ENCODE peak calls at places on chromosomes 4 and X, in five cellular contexts. W is GM23338, Y is K562, G is upper lobe of left lung, P is Panc1. Q is an unnamed sample. For H3K4me1, the result is how much of the 10 kb centered on the place peaks cover.

GRCh38 chrX:71994601-71995000 is 84.0 kb downstream of the NHSL2 start:
- ATAC-seq in G (no peak), P (no peak), Y (no peak), W (no peak), Q (no peak)

GRCh38 chr4:156021298-156021697 is 67.6 kb upstream of the CTSO start:
- ATAC-seq in P (no peak), W (no peak), Y (no peak), G (no peak), Q (no peak)

GRCh38 chr4:78766650-78767049 is 9.5 kb upstream of the BMP2K start:
- ATAC-seq in P (no peak), Y (no peak), W (no peak), G (no peak), Q (no peak)

GRCh38 chr4:36651253-36651652 is 369.8 kb downstream of the DTHD1 start:
- ATAC-seq in G (no peak), Y (no peak), P (no peak), W (no peak), Q (no peak)

GRCh38 chr4:17265139-17265538 is 246.8 kb downstream of the QDPR start:
- ATAC-seq in Y (no peak), W (no peak), P (no peak), G (no peak), Q (no peak)

GRCh38 chrX:116239944-116240391 is 69.4 kb downstream of the AGTR2 start:
- ATAC-seq in Y (no peak), P (no peak), W (no peak), G (no peak), Q (no peak)

GRCh38 chr4:108512615-108513505 is 107.5 kb upstream of the RPL34 start:
- ATAC-seq in W (peak), Y (peak), P (no peak), G (peak), Q (no peak)

GRCh38 chr4:31518796-31519250 is 798.7 kb downstream of the PCDH7 start:
- ATAC-seq in Y (no peak), W (no peak), P (no peak), G (no peak), Q (no peak)

GRCh38 chr4:127771535-127772275 is 10.4 kb upstream of the HSPA4L start:
- ATAC-seq in Y (no peak), W (no peak), P (no peak), G (no peak), Q (no peak)

GRCh38 chr4:182808673-182809416 is 108.3 kb downstream of the DCTD start:
- ATAC-seq in P (no peak), W (no peak), Y (no peak), G (no peak), Q (no peak)

GRCh38 chr4:140924761-140925392 is 168.7 kb upstream of the TBC1D9 start:
- ATAC-seq in G (no peak), Y (no peak), P (no peak), W (peak), Q (no peak)

GRCh38 chrX:151384807-151385206 is 12.2 kb upstream of the VMA21 start:
- ATAC-seq in G (no peak), Y (no peak), W (peak), P (no peak), Q (no peak)

GRCh38 chr4:121771869-121772268 is 6.9 kb upstream of the SMIM43 start:
- ATAC-seq in W (no peak), Y (no peak), P (no peak), G (no peak), Q (no peak)

GRCh38 chr4:147480502-147480890 is 401 bp upstream of the EDNRA start:
- ATAC-seq in W (no peak), G (no peak), P (no peak), Y (no peak), Q (no peak)

GRCh38 chr4:89293299-89293698 is 14.3 kb downstream of the GPRIN3 start:
- ATAC-seq in P (no peak), G (no peak), Y (no peak), W (no peak), Q (no peak)

GRCh38 chr4:163923092-163923491 is 428.6 kb downstream of the TMA16 start:
- ATAC-seq in G (no peak), P (no peak), W (no peak), Y (no peak), Q (no peak)

GRCh38 chrX:16992902-16993301 is 46.4 kb downstream of the REPS2 start:
- ATAC-seq in P (no peak), Y (no peak), G (no peak), W (no peak), Q (no peak)

GRCh38 chr4:88091378-88091777 is 67.1 kb downstream of the ABCG2 start:
- ATAC-seq in P (no peak), G (no peak), Y (no peak), W (no peak), Q (no peak)

GRCh38 chrX:39204945-39205344 is 403.7 kb downstream of the MID1IP1 start:
- ATAC-seq in P (no peak), W (no peak), G (no peak), Y (no peak), Q (no peak)

GRCh38 chr4:83276299-83277040 is 8.1 kb downstream of the COQ2 start:
- ATAC-seq in G (no peak), W (no peak), Y (no peak), P (no peak), Q (no peak)

GRCh38 chrX:38142598-38142997 is 78.1 kb downstream of the SRPX start:
- ATAC-seq in G (no peak), W (no peak), P (no peak), Y (no peak), Q (peak)

GRCh38 chr4:1260418-1261106 is 11.6 kb upstream of the CTBP1 start:
- ATAC-seq in W (no peak), G (peak), Y (no peak), P (no peak), Q (no peak)

DNA sequence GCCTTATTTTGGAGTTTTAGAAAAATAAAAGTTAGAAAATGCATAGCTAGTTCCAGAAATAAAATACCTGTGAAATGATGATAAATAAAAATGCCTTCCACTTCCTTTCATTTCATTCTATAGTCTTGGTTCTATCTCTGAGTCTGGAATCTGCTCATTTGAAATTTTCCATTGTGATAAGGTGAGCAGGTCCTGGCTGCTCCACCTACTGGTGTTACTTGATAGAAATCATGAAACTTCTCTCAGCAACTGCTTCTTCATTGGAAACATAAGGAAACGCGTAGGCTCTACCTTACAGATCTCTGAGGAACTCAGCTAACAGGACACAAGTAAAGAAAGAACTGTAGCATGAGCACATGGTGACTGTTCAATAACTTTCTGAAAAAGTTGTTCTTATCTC is 141.8 kb downstream of the DCHS2 start:
- ATAC-seq in Y (peak), W (peak), P (no peak), G (no peak), Q (no peak)
- TF ChIP-seq POLR2AphosphoS5 in Y (no peak), W (no peak), P (no peak), G (no peak), Q (no peak)

GRCh38 chr4:94484818-94485217 is 33.1 kb downstream of the PDLIM5 start:
- ATAC-seq in G (no peak), W (no peak), Y (peak), P (no peak), Q (no peak)

GRCh38 chr4:94483895-94484294 is 32.2 kb downstream of the PDLIM5 start:
- ATAC-seq in P (no peak), W (no peak), G (no peak), Y (no peak), Q (no peak)

GRCh38 chr4:94479358-94480141 is 27.8 kb downstream of the PDLIM5 start:
- ATAC-seq in P (no peak), G (no peak), W (no peak), Y (peak), Q (no peak)

GRCh38 chr4:94475794-94476193 is 24.1 kb downstream of the PDLIM5 start:
- ATAC-seq in P (no peak), G (no peak), W (no peak), Y (no peak), Q (no peak)

GRCh38 chr4:94480362-94480951 is 28.7 kb downstream of the PDLIM5 start:
- ATAC-seq in W (peak), P (no peak), Y (peak), G (peak), Q (no peak)
- H3K4me1 ChIP-seq in W (under half), P (under half), Y (under half), G (under half), Q (under half)

DNA sequence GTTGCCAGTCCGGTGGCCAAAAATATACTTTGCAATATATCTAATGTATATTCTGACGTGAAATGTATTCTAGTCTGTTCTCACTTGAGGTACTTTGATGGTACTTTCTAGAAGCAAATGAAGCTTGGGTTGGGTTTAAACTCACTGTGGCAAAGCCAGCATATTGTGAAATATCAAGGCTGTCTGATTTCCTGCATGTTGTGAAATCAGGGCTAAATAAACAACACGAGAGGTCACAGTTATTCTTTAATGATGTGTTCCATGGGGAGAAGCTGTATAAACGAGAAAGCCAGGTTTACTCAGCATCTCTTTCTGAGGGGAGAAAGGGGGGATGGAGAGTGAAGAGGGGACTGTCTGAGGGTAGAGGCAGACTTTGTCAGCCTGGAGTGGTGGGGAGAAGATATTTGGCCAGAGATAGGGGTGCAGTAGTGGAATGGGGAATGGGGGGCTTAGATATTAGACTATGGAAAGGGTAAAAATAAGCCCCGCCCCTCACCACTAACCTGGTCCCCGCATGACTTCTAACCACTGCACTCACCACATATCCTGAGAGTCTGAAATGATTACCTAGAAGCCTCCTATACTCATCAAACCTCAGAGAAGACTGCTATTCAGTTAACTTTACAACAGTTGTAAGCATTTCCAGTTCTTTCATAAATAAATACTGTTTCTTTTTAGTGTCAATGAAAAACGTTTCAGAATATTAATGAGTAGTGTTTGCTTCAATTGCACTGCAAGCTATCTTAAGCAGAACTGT is 5.9 kb upstream of the SCARB2 start:
- ATAC-seq in G (peak), P (no peak), Y (no peak), W (no peak), Q (peak)
- TF ChIP-seq POLR2AphosphoS5 in G (peak), P (no peak), Y (no peak), W (no peak), Q (peak)

DNA sequence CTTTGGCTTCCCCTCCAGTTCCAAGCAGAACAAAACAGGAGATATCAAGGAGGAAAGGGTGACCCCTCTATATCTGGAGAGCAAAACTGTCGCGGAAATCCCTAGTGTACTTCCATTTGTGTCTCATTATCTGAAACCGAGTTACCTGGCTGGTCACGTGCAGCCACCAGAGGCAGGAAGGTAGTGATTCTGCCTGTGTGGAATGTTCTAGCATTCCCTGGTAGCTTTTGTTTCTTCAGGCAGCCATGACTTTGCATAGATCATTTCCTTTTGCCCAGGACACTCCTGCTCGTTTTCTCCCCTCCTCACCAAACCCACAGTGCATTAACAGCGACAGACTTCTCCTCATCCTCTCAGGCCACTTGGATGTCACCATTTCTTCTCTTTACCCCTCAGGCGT is 107.9 kb downstream of the PTTG2 start:
- ATAC-seq in P (no peak), G (no peak), W (no peak), Y (no peak), Q (no peak)
- H3K4me1 ChIP-seq in P (under half), G (under half), W (under half), Y (under half), Q (under half)

DNA sequence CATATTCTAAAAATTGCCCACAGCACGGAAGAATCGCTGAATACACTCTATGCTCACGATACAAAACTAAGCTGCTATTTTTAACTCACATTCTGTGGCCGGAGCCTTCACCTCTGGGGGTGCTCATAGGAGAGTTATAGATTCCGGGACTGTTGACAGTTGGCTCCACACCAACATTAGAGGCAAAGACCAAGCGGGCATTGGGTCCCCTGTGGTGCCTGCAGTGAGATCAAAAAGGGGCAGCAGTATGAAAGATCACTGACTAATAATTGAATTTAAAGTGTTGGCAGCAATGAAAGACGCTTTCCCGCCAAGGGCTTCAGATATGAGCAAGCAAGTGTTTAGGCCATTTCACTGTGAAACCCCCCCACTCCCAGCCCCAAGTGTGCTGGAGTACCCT is 146.0 kb downstream of the TMEM144 start:
- ATAC-seq in P (no peak), W (no peak), Y (no peak), G (no peak), Q (no peak)
- TF ChIP-seq POLR2AphosphoS5 in P (no peak), W (no peak), Y (no peak), G (no peak), Q (no peak)

DNA sequence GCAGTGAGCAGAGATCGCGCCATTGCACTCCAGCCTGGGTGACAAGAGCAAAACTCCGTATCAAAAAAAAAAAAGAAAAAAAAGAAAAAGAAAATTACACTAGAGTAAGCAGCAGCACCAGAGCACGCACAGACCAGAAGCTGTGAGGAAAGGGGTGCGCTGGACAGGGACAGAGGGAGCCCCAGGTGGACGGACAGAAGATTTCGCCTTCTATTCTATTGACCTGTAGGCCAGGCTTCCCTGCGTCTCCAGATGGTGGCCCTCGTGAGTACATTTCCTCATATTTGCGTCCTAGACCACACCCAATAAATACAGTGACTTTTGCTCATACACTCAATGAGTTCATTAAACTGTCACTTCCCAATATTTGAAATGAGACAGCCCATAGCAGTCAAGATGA is 19.1 kb downstream of the MTNR1A start:
- ATAC-seq in P (no peak), W (peak), G (no peak), Y (peak), Q (no peak)
- H3K4me1 ChIP-seq in P (under half), W (under half), G (under half), Y (under half), Q (under half)

DNA sequence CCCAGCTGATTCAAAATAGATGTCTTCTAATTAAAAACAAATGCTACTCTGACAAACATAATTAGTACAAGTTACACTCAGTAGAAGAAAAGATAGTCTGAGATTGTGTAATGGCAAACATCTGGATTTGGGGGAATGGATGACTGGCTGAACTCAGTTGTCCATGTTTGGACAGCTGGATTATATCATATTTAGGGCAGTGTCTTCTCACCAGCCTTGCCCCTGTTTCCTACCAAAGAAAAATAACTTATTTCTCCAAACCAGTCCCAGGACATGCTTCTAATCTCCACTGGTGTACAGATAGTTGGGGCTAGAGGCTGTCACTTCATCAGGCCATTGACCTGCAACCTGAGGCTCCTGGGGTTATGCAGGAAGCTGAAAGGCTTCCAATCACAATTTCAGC is 237.3 kb downstream of the USP46 start:
- ATAC-seq in P (no peak), Y (no peak), W (no peak), G (no peak), Q (no peak)
- TF ChIP-seq POLR2AphosphoS5 in P (no peak), Y (no peak), W (no peak), G (no peak), Q (no peak)